ENCODE peak calls at places on chromosomes 7 and 10, in four cellular contexts. Q is neuronal stem cell, F is trophoblast cell, O is H1. D is an unnamed sample.

GRCh38 chr10:688621-689426 is 644 bp downstream of the DIP2C start:
- DNase-seq in O (peak; percentile 68), F (peak; percentile 61), Q (peak; percentile 36), D (no peak)

GRCh38 chr10:59312247-59312646 is 50.1 kb downstream of the FAM13C start:
- DNase-seq in F (no peak), Q (no peak), O (no peak), D (no peak)

GRCh38 chr10:49844775-49845561 is 82.8 kb upstream of the OGDHL start:
- DNase-seq in O (no peak), Q (no peak), F (no peak), D (no peak)

GRCh38 chr7:133961724-133962123 is 165.4 kb upstream of the LRGUK start:
- DNase-seq in O (no peak), Q (no peak), F (no peak), D (no peak)

GRCh38 chr7:127578711-127579275 is 6.6 kb downstream of the GCC1 start:
- DNase-seq in O (no peak), Q (no peak), F (no peak), D (no peak)

GRCh38 chr7:136874393-136875032 is 6.1 kb downstream of the CHRM2 start:
- DNase-seq in F (peak; percentile 36), Q (peak; percentile 41), O (no peak), D (no peak)

GRCh38 chr7:145557805-145558204 is 558.8 kb upstream of the CNTNAP2 start:
- DNase-seq in F (no peak), Q (no peak), O (no peak), D (no peak)

GRCh38 chr7:85423209-85423895 is 236.5 kb upstream of the SEMA3D start:
- DNase-seq in Q (no peak), O (no peak), F (no peak), D (no peak)

GRCh38 chr10:99661370-99661749 is 2.1 kb downstream of the ENTPD7 start:
- DNase-seq in F (no peak), O (no peak), Q (no peak), D (no peak)

GRCh38 chr7:136533732-136534131 is 334.7 kb upstream of the CHRM2 start:
- DNase-seq in F (no peak), Q (no peak), O (no peak), D (no peak)

GRCh38 chr7:112495820-112496462 is 15.2 kb downstream of the LSMEM1 start:
- DNase-seq in Q (peak; percentile 31), O (no peak), F (peak; percentile 63), D (peak; percentile 60)

GRCh38 chr10:33005322-33006282 is 47.6 kb upstream of the ITGB1 start:
- DNase-seq in O (peak; percentile 73), Q (peak; percentile 18), F (peak; percentile 99), D (peak; percentile 85)

GRCh38 chr7:148142660-148143248 is 447.8 kb upstream of the C7orf33 start:
- DNase-seq in O (no peak), F (peak; percentile 57), Q (peak; percentile 17), D (no peak)

GRCh38 chr10:29392376-29393021 is 103.6 kb downstream of the LYZL1 start:
- DNase-seq in F (peak; percentile 71), O (peak; percentile 69), Q (peak; percentile 32), D (peak; percentile 50)

GRCh38 chr10:83988435-83988834 is 150.9 kb upstream of the GHITM start:
- DNase-seq in F (no peak), Q (no peak), O (no peak), D (no peak)

GRCh38 chr7:5421626-5422323 is 1.9 kb downstream of the TNRC18 start:
- DNase-seq in O (no peak), Q (no peak), F (peak; percentile 77), D (no peak)

GRCh38 chr7:143410523-143411004 is 1.9 kb upstream of the EPHA1 start:
- DNase-seq in F (no peak), Q (no peak), O (no peak), D (peak; percentile 83)

GRCh38 chr10:75358121-75358520 is 43.4 kb downstream of the ZNF503 start:
- DNase-seq in F (no peak), Q (no peak), O (no peak), D (no peak)

GRCh38 chr7:1741246-1741645 is 71.2 kb downstream of the ELFN1 start:
- DNase-seq in O (no peak), Q (no peak), F (no peak), D (no peak)

GRCh38 chr7:34850681-34851080 is 186.6 kb downstream of the DPY19L1 start:
- DNase-seq in Q (no peak), O (no peak), F (peak; percentile 17), D (no peak)

GRCh38 chr7:95758187-95758586 is 14.2 kb upstream of the DYNC1I1 start:
- DNase-seq in Q (no peak), O (no peak), F (no peak), D (no peak)

GRCh38 chr7:157008206-157009169 is 2.0 kb downstream of the MNX1 start:
- DNase-seq in O (peak; percentile 59), F (no peak), Q (no peak), D (no peak)

GRCh38 chr10:74306227-74306982 is 155.4 kb downstream of the ADK start:
- DNase-seq in F (no peak), O (no peak), Q (no peak), D (no peak)

GRCh38 chr10:6005856-6006390 is 28.6 kb upstream of the IL15RA start:
- DNase-seq in O (no peak), F (no peak), Q (no peak), D (no peak)

GRCh38 chr7:107982463-107982862 is 20.5 kb downstream of the LAMB1 start:
- DNase-seq in O (no peak), Q (no peak), F (no peak), D (no peak)

DNA sequence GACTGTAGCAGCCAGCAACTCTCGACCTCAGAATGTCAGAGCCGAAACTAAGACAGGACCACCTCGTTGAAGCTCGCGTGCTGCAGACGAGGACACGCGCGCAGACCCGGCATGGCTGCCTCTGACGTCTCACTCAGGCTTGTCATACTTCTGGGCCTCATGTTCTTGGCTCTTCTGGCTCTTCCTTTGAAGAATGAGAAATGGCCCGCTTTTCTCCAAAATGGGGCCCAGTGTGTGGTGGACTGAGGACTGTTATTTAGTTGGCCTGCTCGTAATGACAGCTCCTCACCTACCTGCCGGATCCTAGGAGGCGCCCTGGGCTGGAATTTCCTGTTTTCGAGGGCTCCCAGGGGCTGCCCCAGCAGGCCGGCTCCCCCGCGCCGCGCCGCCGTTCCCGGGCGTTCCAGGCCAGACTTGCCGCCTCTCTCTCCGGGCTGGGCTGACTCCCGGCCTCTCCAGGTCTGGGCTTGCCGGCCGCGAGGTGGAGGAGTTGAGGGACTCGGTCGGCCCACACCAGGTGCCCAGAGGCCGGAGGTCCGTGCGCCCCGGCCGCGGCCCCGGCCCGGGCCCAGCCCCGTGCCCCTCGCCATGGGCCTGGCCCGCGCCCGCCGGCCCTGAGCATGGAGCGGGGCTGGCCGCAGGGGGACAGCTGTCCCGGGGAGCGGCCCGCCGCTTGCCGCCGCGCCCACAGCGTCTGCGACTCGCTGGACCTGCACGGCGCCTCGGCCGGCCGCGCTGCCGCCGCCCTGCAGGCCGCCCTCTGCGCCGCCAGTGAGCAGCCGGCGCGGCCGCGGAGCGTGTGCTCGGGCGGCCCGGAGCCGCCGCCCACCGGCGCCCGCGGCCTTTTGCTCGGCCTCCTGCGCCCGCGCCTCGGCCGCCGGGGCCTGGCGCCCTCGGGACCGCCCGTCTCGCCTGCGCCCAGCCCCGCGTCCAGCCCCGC is 28.1 kb downstream of the AGAP3 start:
- DNase-seq in O (peak; percentile 75), Q (no peak), F (peak; percentile 38), D (peak; percentile 58)
- H2BK12ac ChIP-seq in O (no peak overlapping the region), Q (no peak overlapping the region), F (peak overlapping the region; percentile 58), D (no peak overlapping the region)

GRCh38 chr7:36305226-36305625 is 84.4 kb upstream of the ANLN start:
- DNase-seq in O (no peak), F (no peak), Q (no peak), D (no peak)

GRCh38 chr7:36305648-36306047 is 84.0 kb upstream of the ANLN start:
- DNase-seq in F (no peak), Q (no peak), O (no peak), D (no peak)

GRCh38 chr7:36301914-36302771 is 87.5 kb upstream of the ANLN start:
- DNase-seq in O (no peak), Q (no peak), F (no peak), D (no peak)

GRCh38 chr7:36303202-36304098 is 86.2 kb upstream of the ANLN start:
- DNase-seq in F (peak; percentile 11), O (no peak), Q (no peak), D (no peak)

DNA sequence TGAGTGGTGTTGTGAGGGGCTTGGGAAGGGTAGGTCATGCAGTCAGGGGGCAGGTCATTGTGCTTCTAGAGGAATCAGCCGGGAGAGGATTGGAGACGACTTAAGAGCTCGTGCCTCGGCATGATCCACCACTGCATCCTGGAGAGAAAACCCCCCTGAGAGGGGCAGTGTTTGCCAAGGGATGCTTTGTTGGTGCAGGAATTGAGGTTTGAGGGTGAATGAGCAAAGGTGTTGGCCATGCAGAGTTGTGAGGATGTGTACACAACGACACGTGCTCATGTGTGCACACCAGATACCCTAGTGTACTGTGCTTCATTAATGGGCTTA is 85.6 kb upstream of the ANLN start:
- DNase-seq in F (no peak), O (no peak), Q (no peak), D (no peak)
- H2BK12ac ChIP-seq in F (no peak overlapping the region), O (no peak overlapping the region), Q (no peak overlapping the region), D (no peak overlapping the region)

GRCh38 chr10:72009062-72009429 is 44.9 kb downstream of the CHST3 start:
- DNase-seq in Q (no peak), O (no peak), F (peak; percentile 96), D (no peak)
- H2BK12ac ChIP-seq in Q (no peak overlapping the region), O (no peak overlapping the region), F (peak overlapping the region; percentile 82), D (no peak overlapping the region)

GRCh38 chr7:101911011-101911799 is 93.8 kb downstream of the CUX1 start:
- DNase-seq in F (no peak), O (no peak), Q (no peak), D (no peak)
- H2BK12ac ChIP-seq in F (peak overlapping the region; percentile 6), O (peak overlapping the region; percentile 87), Q (no peak overlapping the region), D (no peak overlapping the region)

DNA sequence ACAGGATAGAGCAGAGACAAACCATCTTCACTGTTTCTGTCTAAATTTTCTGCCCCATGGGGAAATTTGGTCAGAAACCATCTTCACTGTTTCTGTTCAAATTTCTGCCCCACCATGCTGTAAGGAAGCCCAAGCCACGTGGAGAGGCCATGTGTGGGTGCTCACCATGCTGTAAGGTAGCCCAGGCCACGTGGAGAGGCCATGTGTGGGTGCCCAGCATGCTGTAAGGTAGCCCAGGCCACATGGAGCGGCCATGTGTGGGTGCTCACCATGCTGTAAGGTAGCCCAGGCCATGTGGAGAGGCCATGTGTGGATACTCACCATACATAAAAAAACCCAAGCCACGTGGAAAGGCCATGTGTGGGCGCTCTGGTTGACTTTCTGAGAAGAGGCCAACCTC is 1088.7 kb upstream of the AUTS2 start:
- DNase-seq in O (no peak), F (no peak), Q (no peak), D (no peak)
- H2BK12ac ChIP-seq in O (no peak overlapping the region), F (no peak overlapping the region), Q (no peak overlapping the region), D (no peak overlapping the region)

GRCh38 chr10:124418726-124419501 is at the start of gene OAT:
- DNase-seq in F (peak; percentile 99), Q (peak; percentile 95), O (peak; percentile 97), D (peak; percentile 99)
- H2BK12ac ChIP-seq in F (peak within 1 kb of the TSS; percentile 11), Q (peak within 1 kb of the TSS; percentile 16), O (peak within 1 kb of the TSS; percentile 90), D (no peak within 1 kb of the TSS)

GRCh38 chr10:97648557-97649404 is 8.3 kb downstream of the PI4K2A start:
- DNase-seq in O (peak; percentile 52), F (peak; percentile 83), Q (no peak), D (peak; percentile 58)
- H2BK12ac ChIP-seq in O (no peak overlapping the region), F (no peak overlapping the region), Q (no peak overlapping the region), D (no peak overlapping the region)

D was measured in H9.